ENCODE peak calls at places on chromosomes 2 and 18, in four cellular contexts. One of them, this sample, is unnamed.

GRCh38 chr2:158969162-158969716 is 799 bp downstream of the TANC1 start:
- DNase-seq in adipocyte: no peak
- DNase-seq in ovary: no peak
- DNase-seq in HFF-Myc: no peak
- DNase-seq in this sample: no peak

GRCh38 chr2:39484206-39484605 is 47.1 kb upstream of the MAP4K3 start:
- DNase-seq in ovary: peak; percentile 44
- DNase-seq in adipocyte: no peak
- DNase-seq in HFF-Myc: no peak
- DNase-seq in this sample: no peak

GRCh38 chr2:1692342-1692741 is 52.0 kb downstream of the PXDN start:
- DNase-seq in HFF-Myc: no peak
- DNase-seq in ovary: no peak
- DNase-seq in adipocyte: no peak
- DNase-seq in this sample: no peak

GRCh38 chr18:8081872-8082553 is 514.9 kb downstream of the PTPRM start:
- DNase-seq in ovary: no peak
- DNase-seq in adipocyte: no peak
- DNase-seq in HFF-Myc: no peak
- DNase-seq in this sample: peak; percentile 31

GRCh38 chr18:11808001-11808855 is 43.0 kb upstream of the CHMP1B start:
- DNase-seq in HFF-Myc: no peak
- DNase-seq in adipocyte: no peak
- DNase-seq in ovary: no peak
- DNase-seq in this sample: peak; percentile 22

GRCh38 chr18:79690586-79691482 is 11.2 kb downstream of the CTDP1 start:
- DNase-seq in adipocyte: no peak
- DNase-seq in HFF-Myc: no peak
- DNase-seq in ovary: no peak
- DNase-seq in this sample: no peak

GRCh38 chr18:73121207-73121606 is 253.4 kb upstream of the NETO1 start:
- DNase-seq in ovary: no peak
- DNase-seq in HFF-Myc: no peak
- DNase-seq in adipocyte: no peak
- DNase-seq in this sample: no peak

GRCh38 chr2:74264281-74264680 is 65.9 kb downstream of the MTHFD2 start:
- DNase-seq in adipocyte: no peak
- DNase-seq in HFF-Myc: no peak
- DNase-seq in ovary: no peak
- DNase-seq in this sample: no peak

GRCh38 chr18:61841709-61842108 is 51.1 kb downstream of the RNF152 start:
- DNase-seq in ovary: no peak
- DNase-seq in HFF-Myc: no peak
- DNase-seq in adipocyte: no peak
- DNase-seq in this sample: no peak

GRCh38 chr2:54579682-54580349 is 123.7 kb downstream of the SPTBN1 start:
- DNase-seq in HFF-Myc: no peak
- DNase-seq in ovary: no peak
- DNase-seq in adipocyte: no peak
- DNase-seq in this sample: no peak

GRCh38 chr2:60808330-60808801 is 52.3 kb downstream of the PAPOLG start:
- DNase-seq in ovary: no peak
- DNase-seq in adipocyte: no peak
- DNase-seq in HFF-Myc: no peak
- DNase-seq in this sample: no peak

GRCh38 chr2:181183878-181184553 is 203.6 kb downstream of the UBE2E3 start:
- DNase-seq in HFF-Myc: no peak
- DNase-seq in adipocyte: peak; percentile 64
- DNase-seq in ovary: no peak
- DNase-seq in this sample: no peak

GRCh38 chr2:233449921-233450853 is 95.9 kb downstream of the DGKD start:
- DNase-seq in HFF-Myc: no peak
- DNase-seq in ovary: peak; percentile 13
- DNase-seq in adipocyte: no peak
- DNase-seq in this sample: no peak

GRCh38 chr2:171999125-171999524 is 628 bp upstream of the METAP1D start:
- DNase-seq in ovary: no peak
- DNase-seq in adipocyte: no peak
- DNase-seq in HFF-Myc: no peak
- DNase-seq in this sample: no peak

GRCh38 chr2:230925879-230926765 is 1.1 kb upstream of the GPR55 start:
- DNase-seq in HFF-Myc: no peak
- DNase-seq in adipocyte: no peak
- DNase-seq in ovary: no peak
- DNase-seq in this sample: no peak
- H3K4me3 ChIP-seq in HFF-Myc: no peak overlapping the region
- H3K4me3 ChIP-seq in adipocyte: no peak overlapping the region
- H3K4me3 ChIP-seq in ovary: no peak overlapping the region
- H3K4me3 ChIP-seq in this sample: no peak overlapping the region

DNA sequence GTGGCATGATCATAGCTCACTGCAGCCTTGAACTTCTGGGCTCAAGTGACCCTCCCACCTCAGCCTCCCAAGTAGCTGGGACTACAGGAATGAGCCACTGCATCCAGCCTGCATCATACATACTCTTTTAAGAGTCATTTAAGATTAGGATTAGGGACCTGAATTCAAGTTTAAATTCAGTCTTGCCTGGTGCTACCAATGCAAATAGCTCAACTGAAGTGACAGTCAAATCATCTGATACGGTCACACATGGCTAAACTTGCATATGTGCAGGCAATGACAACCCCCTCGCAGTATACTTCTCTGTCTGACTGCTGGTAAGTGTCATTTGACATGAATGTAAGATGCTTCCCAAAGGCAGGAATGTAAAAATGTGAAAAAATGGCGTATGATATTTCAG is 31.8 kb upstream of the TMEM131 start:
- DNase-seq in adipocyte: no peak
- DNase-seq in HFF-Myc: no peak
- DNase-seq in ovary: no peak
- DNase-seq in this sample: no peak
- H3K4me3 ChIP-seq in adipocyte: no peak overlapping the region
- H3K4me3 ChIP-seq in HFF-Myc: no peak overlapping the region
- H3K4me3 ChIP-seq in ovary: no peak overlapping the region
- H3K4me3 ChIP-seq in this sample: no peak overlapping the region

DNA sequence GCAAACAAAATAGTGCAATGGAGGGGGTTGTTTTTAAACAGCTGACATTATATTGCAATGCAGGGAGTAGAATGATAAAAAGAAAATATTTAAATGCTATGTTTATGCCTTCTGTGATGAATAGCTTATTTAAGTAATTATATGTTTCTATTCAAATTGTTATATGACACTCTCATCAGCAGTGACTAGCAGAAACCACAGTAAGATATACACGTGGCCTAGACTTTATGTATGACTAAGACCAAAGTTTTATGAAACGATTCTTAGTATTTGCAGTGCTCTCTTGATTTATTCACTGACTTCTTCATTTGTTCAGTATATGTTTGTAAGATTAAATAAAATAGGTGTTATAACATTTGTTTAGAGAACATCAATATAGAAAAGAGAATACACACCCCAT is 26.1 kb upstream of the C1D start:
- DNase-seq in HFF-Myc: no peak
- DNase-seq in ovary: no peak
- DNase-seq in adipocyte: no peak
- DNase-seq in this sample: no peak
- H3K4me3 ChIP-seq in HFF-Myc: no peak overlapping the region
- H3K4me3 ChIP-seq in ovary: no peak overlapping the region
- H3K4me3 ChIP-seq in adipocyte: no peak overlapping the region
- H3K4me3 ChIP-seq in this sample: no peak overlapping the region

GRCh38 chr2:19349911-19350677 is 8.3 kb downstream of the OSR1 start:
- DNase-seq in ovary: peak; percentile 25
- DNase-seq in adipocyte: peak; percentile 70
- DNase-seq in HFF-Myc: no peak
- DNase-seq in this sample: peak; percentile 74

GRCh38 chr2:19347619-19348562 is 10.5 kb downstream of the OSR1 start:
- DNase-seq in ovary: peak; percentile 99
- DNase-seq in HFF-Myc: peak; percentile 91
- DNase-seq in adipocyte: peak; percentile 99
- DNase-seq in this sample: peak; percentile 98

GRCh38 chr2:19346983-19347618 is 11.3 kb downstream of the OSR1 start:
- DNase-seq in HFF-Myc: no peak
- DNase-seq in ovary: no peak
- DNase-seq in adipocyte: no peak
- DNase-seq in this sample: peak; percentile 38

GRCh38 chr2:19350678-19351401 is 7.6 kb downstream of the OSR1 start:
- DNase-seq in HFF-Myc: no peak
- DNase-seq in ovary: no peak
- DNase-seq in adipocyte: no peak
- DNase-seq in this sample: no peak

DNA sequence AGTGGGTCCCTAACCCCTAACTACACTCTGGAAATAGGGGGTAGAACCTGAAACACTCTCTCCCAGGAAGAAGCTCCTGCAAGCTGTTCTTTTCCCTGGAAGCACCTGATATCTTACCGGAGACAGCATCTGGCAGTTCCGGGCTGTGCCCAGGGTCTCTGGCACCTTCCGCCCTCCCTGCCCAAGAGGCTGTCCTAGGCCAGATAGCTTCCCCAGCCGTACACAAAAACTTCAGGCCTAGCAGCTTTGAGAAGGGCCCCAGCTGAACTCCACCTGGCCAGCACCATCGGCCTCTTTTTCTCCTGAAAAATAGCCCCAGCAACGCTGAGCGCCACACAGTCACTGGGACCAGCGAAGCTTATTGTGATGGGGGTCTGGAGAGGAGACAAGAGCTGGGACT is 9.7 kb downstream of the OSR1 start:
- DNase-seq in HFF-Myc: no peak
- DNase-seq in ovary: no peak
- DNase-seq in adipocyte: no peak
- DNase-seq in this sample: no peak
- H3K4me3 ChIP-seq in HFF-Myc: peak overlapping the region; percentile 71
- H3K4me3 ChIP-seq in ovary: no peak overlapping the region
- H3K4me3 ChIP-seq in adipocyte: peak overlapping the region; percentile 95
- H3K4me3 ChIP-seq in this sample: peak overlapping the region; percentile 85

GRCh38 chr2:113209869-113210305 is 36.1 kb downstream of the PSD4 start:
- DNase-seq in HFF-Myc: no peak
- DNase-seq in adipocyte: no peak
- DNase-seq in ovary: no peak
- DNase-seq in this sample: no peak

GRCh38 chr2:113208995-113209868 is 35.5 kb downstream of the PSD4 start:
- DNase-seq in HFF-Myc: no peak
- DNase-seq in adipocyte: peak; percentile 70
- DNase-seq in ovary: no peak
- DNase-seq in this sample: peak; percentile 48

GRCh38 chr2:113213061-113213930 is 39.5 kb downstream of the PSD4 start:
- DNase-seq in HFF-Myc: no peak
- DNase-seq in adipocyte: no peak
- DNase-seq in ovary: no peak
- DNase-seq in this sample: no peak

GRCh38 chr2:113212245-113213060 is 38.7 kb downstream of the PSD4 start:
- DNase-seq in adipocyte: no peak
- DNase-seq in HFF-Myc: no peak
- DNase-seq in ovary: peak; percentile 39
- DNase-seq in this sample: peak; percentile 59

DNA sequence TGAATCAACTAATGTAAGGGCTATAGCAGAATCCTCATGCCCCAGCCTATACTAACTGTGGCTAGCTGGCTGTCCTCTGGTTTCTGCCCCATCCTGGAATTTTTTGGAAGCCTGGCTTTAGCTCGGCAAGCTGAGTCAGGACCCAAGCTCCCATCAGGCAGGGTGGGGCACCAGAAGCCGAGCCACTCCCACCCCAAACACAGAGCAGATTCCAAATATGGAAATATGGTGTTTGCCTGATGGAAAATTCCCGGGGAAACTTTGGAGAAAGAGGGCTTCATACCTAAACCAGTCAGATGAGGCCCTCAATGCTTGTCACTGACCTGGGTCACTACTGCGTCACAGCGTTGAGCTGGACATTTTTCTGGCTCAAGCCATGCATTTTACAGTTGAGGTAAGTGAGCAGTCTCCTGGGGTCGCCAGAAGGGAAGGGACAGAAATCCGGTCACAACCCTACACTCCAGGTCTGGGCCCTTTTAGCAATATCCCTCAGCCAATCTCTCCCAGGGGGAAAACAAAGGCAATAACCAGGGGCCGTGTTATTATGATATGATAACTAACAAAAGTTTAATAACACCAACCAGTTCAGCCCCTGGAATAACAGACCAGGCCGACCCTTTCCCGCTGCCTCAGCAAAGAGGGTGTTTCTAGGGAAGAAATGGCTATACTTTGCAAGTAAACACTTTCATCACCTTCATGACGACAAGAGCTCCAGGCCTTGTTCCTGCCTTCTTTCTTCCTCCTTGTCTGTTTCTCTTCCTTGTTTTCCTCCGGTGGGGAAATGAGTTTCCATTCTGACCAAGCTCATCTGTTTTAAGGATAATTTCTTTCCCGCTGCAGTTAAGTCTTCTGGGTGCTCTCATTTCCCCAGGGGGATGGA is 37.7 kb downstream of the PSD4 start:
- DNase-seq in HFF-Myc: peak; percentile 53
- DNase-seq in adipocyte: peak; percentile 71
- DNase-seq in ovary: peak; percentile 35
- DNase-seq in this sample: peak; percentile 71
- H3K4me3 ChIP-seq in HFF-Myc: no peak overlapping the region
- H3K4me3 ChIP-seq in adipocyte: peak overlapping the region; percentile 39
- H3K4me3 ChIP-seq in ovary: no peak overlapping the region
- H3K4me3 ChIP-seq in this sample: no peak overlapping the region

GRCh38 chr18:77572537-77572936 is 322.9 kb downstream of the GALR1 start:
- DNase-seq in adipocyte: no peak
- DNase-seq in ovary: no peak
- DNase-seq in HFF-Myc: no peak
- DNase-seq in this sample: no peak
- H3K4me3 ChIP-seq in adipocyte: no peak overlapping the region
- H3K4me3 ChIP-seq in ovary: no peak overlapping the region
- H3K4me3 ChIP-seq in HFF-Myc: no peak overlapping the region
- H3K4me3 ChIP-seq in this sample: no peak overlapping the region

This sample was measured in astrocyte of the spinal cord.